ENCODE peak calls at places on chromosomes 13 and 19, in six cellular contexts. S is RPMI7951; T is retinal pigment epithelial cell; N is keratinocyte; B is activated naive CD8-positive, alpha-beta T cell treated with anti-CD3 and anti-CD28 coated beads, Interleukin-2, amount 50 U/mL, for 24 hours; V is omental fat pad. O is an unnamed sample.

GRCh38 chr19:50843701-50844221 is 10.4 kb upstream of the KLK15 start:
- DNase-seq in S (no peak), T (no peak), N (no peak), B (no peak), V (no peak), O (no peak)

GRCh38 chr13:99984463-99985242 is 3.1 kb downstream of the ZIC2 start:
- DNase-seq in S (no peak), T (no peak), N (no peak), B (no peak), V (no peak), O (no peak)

GRCh38 chr13:20703785-20704458 is 423 bp downstream of the IL17D start:
- DNase-seq in S (peak), T (peak), N (peak), B (peak), V (no peak), O (peak)

GRCh38 chr13:110841846-110842245 is 73.0 kb downstream of the ANKRD10 start:
- DNase-seq in S (peak), T (no peak), N (peak), B (no peak), V (no peak), O (no peak)

GRCh38 chr13:28751210-28751935 is 32.6 kb upstream of the SLC46A3 start:
- DNase-seq in S (peak), T (no peak), N (no peak), B (no peak), V (no peak), O (no peak)

GRCh38 chr19:45423589-45424190 is at the start of gene ERCC1:
- DNase-seq in S (peak), T (peak), N (peak), B (peak), V (peak), O (peak)

GRCh38 chr13:68676513-68677115 is 1431.0 kb upstream of the ATXN8OS start:
- DNase-seq in S (no peak), T (peak), N (no peak), B (no peak), V (no peak), O (no peak)

GRCh38 chr19:1823539-1824251 is 11.6 kb upstream of the ATP8B3 start:
- DNase-seq in S (no peak), T (no peak), N (no peak), B (no peak), V (no peak), O (no peak)

GRCh38 chr13:44790289-44790688 is 199.0 kb downstream of the NUFIP1 start:
- DNase-seq in S (no peak), T (no peak), N (peak), B (no peak), V (no peak), O (no peak)

GRCh38 chr13:104008571-104009435 is 942.6 kb upstream of the SLC10A2 start:
- DNase-seq in S (peak), T (no peak), N (no peak), B (no peak), V (no peak), O (no peak)

GRCh38 chr19:58569191-58569942 is 3.8 kb downstream of the MZF1 start:
- DNase-seq in S (no peak), T (no peak), N (no peak), B (no peak), V (no peak), O (no peak)

O was measured in psoas muscle.